ENCODE peak calls at places on chromosomes 11 and 22, in four cellular contexts. E is fibroblast of lung, F is right lobe of liver, Y is OCI-LY7. D is an unnamed sample.

GRCh38 chr11:2109541-2110019 is 29.6 kb downstream of the IGF2 start:
- DNase-seq in E (peak; percentile 19), F (no peak), Y (peak; percentile 4), D (no peak)

GRCh38 chr22:24826710-24827285 is 20.8 kb downstream of the SGSM1 start:
- DNase-seq in E (no peak), F (no peak), Y (no peak), D (no peak)

GRCh38 chr22:29470159-29470855 is 9.7 kb upstream of the NEFH start:
- DNase-seq in E (peak; percentile 50), F (peak; percentile 54), Y (peak; percentile 81), D (peak; percentile 34)

GRCh38 chr11:72826942-72827480 is 12.8 kb downstream of the ATG16L2 start:
- DNase-seq in E (no peak), F (no peak), Y (no peak), D (no peak)

GRCh38 chr11:110381214-110381613 is 48.5 kb upstream of the FDX1 start:
- DNase-seq in E (no peak), F (no peak), Y (no peak), D (no peak)

GRCh38 chr11:119262668-119263351 is 54.1 kb downstream of the MCAM start:
- DNase-seq in E (peak; percentile 28), F (no peak), Y (no peak), D (peak; percentile 41)

GRCh38 chr11:95108671-95109551 is 19.3 kb downstream of the ENDOD1 start:
- DNase-seq in E (peak; percentile 8), F (no peak), Y (no peak), D (peak; percentile 61)

GRCh38 chr11:118912742-118913410 is 12.8 kb downstream of the BCL9L start:
- DNase-seq in E (no peak), F (no peak), Y (no peak), D (no peak)

GRCh38 chr22:42769574-42770447 is 49.1 kb upstream of the A4GALT start:
- DNase-seq in E (peak; percentile 89), F (no peak), Y (peak; percentile 74), D (peak; percentile 91)

GRCh38 chr22:49094151-49094550 is 733.5 kb downstream of the BRD1 start:
- DNase-seq in E (no peak), F (no peak), Y (no peak), D (no peak)

GRCh38 chr11:125956371-125956770 is 10.5 kb downstream of the VSIG10L2 start:
- DNase-seq in E (no peak), F (no peak), Y (no peak), D (peak; percentile 78)

GRCh38 chr11:3165916-3166267 is 782 bp upstream of the OSBPL5 start:
- DNase-seq in E (no peak), F (no peak), Y (no peak), D (no peak)

GRCh38 chr11:75078233-75078632 is 18.4 kb downstream of the OR2AT4 start:
- DNase-seq in E (no peak), F (no peak), Y (no peak), D (no peak)

GRCh38 chr11:46348986-46349401 is 1.7 kb downstream of the DGKZ start:
- DNase-seq in E (no peak), F (no peak), Y (peak; percentile 75), D (no peak)

GRCh38 chr22:35315855-35316745 is 16.4 kb downstream of the TOM1 start:
- DNase-seq in E (no peak), F (peak; percentile 72), Y (no peak), D (no peak)

GRCh38 chr11:90135016-90135415 is 553 bp downstream of the NAALAD2 start:
- DNase-seq in E (no peak), F (no peak), Y (no peak), D (no peak)

GRCh38 chr11:45554230-45554967 is 111.0 kb downstream of the CHST1 start:
- DNase-seq in E (no peak), F (no peak), Y (no peak), D (no peak)

GRCh38 chr22:32317524-32317923 is 40.1 kb upstream of the RFPL3 start:
- DNase-seq in E (no peak), F (peak; percentile 3), Y (no peak), D (no peak)

GRCh38 chr11:35478411-35479139 is 46.8 kb downstream of the PAMR1 start:
- DNase-seq in E (no peak), F (peak; percentile 51), Y (no peak), D (peak; percentile 12)

GRCh38 chr11:128715691-128716153 is 21.9 kb downstream of the FLI1 start:
- DNase-seq in E (peak; percentile 13), F (peak; percentile 37), Y (no peak), D (peak; percentile 97)

GRCh38 chr11:69442807-69443137 is 38.7 kb upstream of the LINC01488 start:
- DNase-seq in E (peak; percentile 37), F (no peak), Y (no peak), D (peak; percentile 15)

GRCh38 chr11:17951685-17952388 is 61.0 kb downstream of the SERGEF start:
- DNase-seq in E (no peak), F (peak; percentile 45), Y (no peak), D (no peak)

GRCh38 chr11:109961261-109961660 is 131.9 kb upstream of the ZC3H12C start:
- DNase-seq in E (no peak), F (no peak), Y (no peak), D (no peak)

DNA sequence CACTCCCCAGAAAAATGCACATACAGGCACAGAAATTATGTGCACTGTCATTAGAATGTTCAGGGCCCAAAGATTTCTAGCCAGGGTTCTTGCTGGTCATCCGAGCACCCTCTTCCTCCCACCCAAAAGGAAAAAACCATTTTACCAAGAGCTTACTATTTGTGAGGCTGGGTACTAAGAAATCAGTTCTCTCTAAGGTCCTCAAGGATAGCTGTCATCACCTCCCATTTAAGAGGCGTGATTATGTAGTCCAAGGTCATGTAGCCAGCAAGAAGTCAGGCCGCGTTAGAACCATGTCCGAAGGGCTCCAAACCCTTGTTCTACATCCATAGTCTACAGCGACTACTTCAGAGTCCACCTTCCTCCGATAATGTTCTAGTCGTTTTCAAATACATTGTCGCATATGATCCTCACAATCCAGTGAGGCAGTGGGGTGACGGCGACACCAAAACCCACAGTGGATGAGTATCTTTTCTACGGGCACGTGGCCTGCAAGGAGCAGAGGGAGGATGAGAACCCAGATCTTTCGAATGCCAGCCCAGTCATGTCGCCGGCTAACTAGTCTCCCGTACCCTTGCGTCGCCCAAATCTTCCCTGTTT is 634 bp downstream of the TIMM8B start:
- DNase-seq in E (peak; percentile 36), F (no peak), Y (peak; percentile 38), D (no peak)
- H3K4me3 ChIP-seq in E (peak overlapping the region; percentile 84), F (peak overlapping the region; percentile 92), Y (peak overlapping the region; percentile 89), D (peak overlapping the region; percentile 100)

DNA sequence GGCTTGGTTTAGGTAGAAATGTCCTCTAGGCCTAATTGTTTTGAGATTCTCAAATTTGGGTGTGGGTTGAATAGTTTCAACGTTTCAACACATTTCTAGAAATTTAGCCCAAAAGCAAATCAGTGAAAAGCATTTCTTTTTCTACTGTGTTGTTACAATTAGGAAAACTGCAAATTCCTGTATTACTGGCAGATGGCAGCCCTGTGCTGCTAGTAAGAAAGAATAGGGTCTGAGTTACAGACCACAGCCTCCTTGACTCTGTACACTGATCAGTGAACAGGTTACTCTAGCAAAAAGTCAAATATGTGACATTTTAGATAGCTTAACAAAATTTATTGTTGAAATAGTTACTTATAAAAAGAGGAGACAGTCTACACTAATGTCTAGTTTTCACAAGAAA is 703.0 kb downstream of the JRKL start:
- DNase-seq in E (no peak), F (no peak), Y (no peak), D (no peak)
- TF ChIP-seq CTCF in E (no peak), F (no peak), Y (no peak), D (no peak)

DNA sequence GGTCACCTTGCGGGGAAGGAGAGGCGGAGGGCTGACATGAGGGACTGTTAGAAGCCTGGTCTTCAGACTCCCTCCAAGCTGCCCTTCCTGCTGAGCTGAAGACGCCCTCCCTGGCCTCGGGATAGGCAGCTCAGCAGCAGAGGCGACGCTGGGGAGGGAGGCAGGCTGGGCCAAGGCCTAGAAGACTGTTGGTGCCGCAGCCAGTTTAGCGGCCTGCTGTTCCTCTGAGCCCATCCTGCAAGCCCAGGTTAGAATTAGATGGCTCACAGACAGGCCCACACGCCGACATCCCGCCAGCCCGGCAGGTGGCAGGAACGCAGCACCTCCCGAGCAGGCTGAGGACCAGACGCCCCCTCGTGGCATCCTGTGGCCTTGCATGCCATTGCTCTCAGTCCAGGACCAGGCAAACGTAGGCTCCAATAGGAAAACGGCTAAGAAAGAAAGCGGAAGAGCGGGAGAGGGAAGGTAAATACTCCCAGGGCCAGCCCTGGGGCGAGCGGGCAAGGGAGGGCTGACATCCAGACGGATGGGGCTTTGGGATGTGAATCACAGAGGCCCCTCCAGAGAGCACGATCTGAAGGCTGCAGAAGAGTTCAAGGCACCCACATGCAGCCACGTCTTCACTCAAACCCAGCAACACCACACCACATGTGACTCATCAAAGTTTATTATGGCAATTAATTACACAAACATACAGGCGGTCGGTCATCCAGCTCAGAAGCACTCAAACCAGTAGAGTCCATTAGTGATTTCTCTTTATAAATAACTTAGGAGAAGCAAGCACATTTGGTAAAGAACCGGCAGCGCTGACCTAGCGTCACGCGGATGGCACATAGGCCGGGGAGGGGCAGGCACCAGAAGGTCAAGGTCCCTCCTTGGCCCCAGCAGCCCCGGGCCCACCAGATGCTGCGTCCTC is 27.6 kb downstream of the CD5 start:
- DNase-seq in E (peak; percentile 88), F (peak; percentile 89), Y (peak; percentile 89), D (peak; percentile 80)
- H3K4me3 ChIP-seq in E (no peak overlapping the region), F (no peak overlapping the region), Y (no peak overlapping the region), D (peak overlapping the region; percentile 18)

GRCh38 chr22:39946571-39947407 is 13.4 kb upstream of the TMA7B start:
- DNase-seq in E (no peak), F (no peak), Y (peak; percentile 82), D (no peak)

GRCh38 chr22:39942433-39943213 is 17.6 kb upstream of the TMA7B start:
- DNase-seq in E (no peak), F (no peak), Y (no peak), D (no peak)

GRCh38 chr22:39943366-39943765 is 16.8 kb upstream of the TMA7B start:
- DNase-seq in E (no peak), F (no peak), Y (peak; percentile 35), D (no peak)

GRCh38 chr22:39941661-39942060 is 18.5 kb upstream of the TMA7B start:
- DNase-seq in E (no peak), F (no peak), Y (no peak), D (no peak)

GRCh38 chr22:39943941-39944624 is 16.1 kb upstream of the TMA7B start:
- DNase-seq in E (no peak), F (no peak), Y (no peak), D (no peak)
- TF ChIP-seq CTCF in E (no peak), F (no peak), Y (no peak), D (no peak)

GRCh38 chr11:20026629-20027545 is 133.4 kb downstream of the DBX1 start:
- DNase-seq in E (no peak), F (no peak), Y (no peak), D (no peak)
- H3K4me3 ChIP-seq in E (no peak overlapping the region), F (no peak overlapping the region), Y (no peak overlapping the region), D (no peak overlapping the region)

DNA sequence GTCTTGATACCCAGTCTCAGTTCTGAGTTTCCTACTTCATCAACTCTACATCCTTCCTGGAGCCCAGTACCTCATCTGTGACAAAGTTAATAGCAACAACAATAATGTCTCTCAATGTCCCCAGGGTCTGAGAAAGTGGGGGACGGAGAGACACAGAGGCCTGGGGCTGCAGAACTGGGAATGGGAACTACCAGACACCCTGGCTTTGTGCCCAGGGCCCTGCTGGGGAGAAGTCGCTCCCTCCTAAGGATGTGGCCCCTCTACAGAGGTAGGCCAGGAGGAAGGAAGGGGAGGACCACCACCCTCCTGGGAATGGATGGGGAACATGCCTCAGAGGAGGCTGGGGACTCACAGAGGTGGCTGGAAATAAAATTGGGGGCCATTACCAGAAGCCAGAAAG is 5.5 kb downstream of the PRG3 start:
- DNase-seq in E (no peak), F (no peak), Y (no peak), D (no peak)
- TF ChIP-seq CTCF in E (no peak), F (no peak), Y (no peak), D (no peak)